ENCODE peak calls at places on chromosome 6, in eight cellular contexts. One of them, this sample, is unnamed.

GRCh38 chr6:26195924-26196845 is 109.0 kb downstream of the HFE start:
- DNase-seq in psoas muscle: no peak
- DNase-seq in bronchial epithelial cell: no peak
- DNase-seq in fibroblast of lung: peak
- DNase-seq in left lung: no peak
- DNase-seq in IMR-90: peak
- DNase-seq in lower leg skin: no peak
- DNase-seq in brain microvascular endothelial cell: no peak
- DNase-seq in this sample: peak

GRCh38 chr6:108848116-108848868 is at the start of gene ARMC2:
- DNase-seq in brain microvascular endothelial cell: peak
- DNase-seq in lower leg skin: peak
- DNase-seq in bronchial epithelial cell: peak
- DNase-seq in IMR-90: peak
- DNase-seq in fibroblast of lung: peak
- DNase-seq in psoas muscle: peak
- DNase-seq in left lung: peak
- DNase-seq in this sample: peak

GRCh38 chr6:65123516-65123915 is 583.5 kb downstream of the EYS start:
- DNase-seq in bronchial epithelial cell: no peak
- DNase-seq in left lung: no peak
- DNase-seq in lower leg skin: no peak
- DNase-seq in brain microvascular endothelial cell: no peak
- DNase-seq in psoas muscle: no peak
- DNase-seq in fibroblast of lung: peak
- DNase-seq in IMR-90: peak
- DNase-seq in this sample: peak

GRCh38 chr6:27847706-27848105 is 64.5 kb downstream of the OR2B2 start:
- DNase-seq in lower leg skin: no peak
- DNase-seq in left lung: no peak
- DNase-seq in brain microvascular endothelial cell: no peak
- DNase-seq in fibroblast of lung: no peak
- DNase-seq in bronchial epithelial cell: peak
- DNase-seq in IMR-90: peak
- DNase-seq in psoas muscle: no peak
- DNase-seq in this sample: no peak

GRCh38 chr6:138692978-138693909 is 80.3 kb upstream of the CCDC28A start:
- DNase-seq in IMR-90: peak
- DNase-seq in lower leg skin: peak
- DNase-seq in bronchial epithelial cell: peak
- DNase-seq in fibroblast of lung: peak
- DNase-seq in psoas muscle: peak
- DNase-seq in left lung: peak
- DNase-seq in brain microvascular endothelial cell: peak
- DNase-seq in this sample: peak

GRCh38 chr6:13676551-13677156 is 35.0 kb downstream of the RANBP9 start:
- DNase-seq in lower leg skin: no peak
- DNase-seq in left lung: no peak
- DNase-seq in bronchial epithelial cell: no peak
- DNase-seq in brain microvascular endothelial cell: no peak
- DNase-seq in psoas muscle: no peak
- DNase-seq in IMR-90: no peak
- DNase-seq in fibroblast of lung: no peak
- DNase-seq in this sample: no peak

GRCh38 chr6:54060286-54060685 is 51.0 kb upstream of the MLIP start:
- DNase-seq in psoas muscle: no peak
- DNase-seq in left lung: no peak
- DNase-seq in bronchial epithelial cell: peak
- DNase-seq in brain microvascular endothelial cell: peak
- DNase-seq in fibroblast of lung: peak
- DNase-seq in lower leg skin: no peak
- DNase-seq in IMR-90: peak
- DNase-seq in this sample: peak

GRCh38 chr6:29792123-29793035 is 35.2 kb upstream of the HLA-G start:
- DNase-seq in bronchial epithelial cell: no peak
- DNase-seq in lower leg skin: peak
- DNase-seq in fibroblast of lung: no peak
- DNase-seq in psoas muscle: peak
- DNase-seq in brain microvascular endothelial cell: no peak
- DNase-seq in IMR-90: no peak
- DNase-seq in left lung: peak
- DNase-seq in this sample: peak

GRCh38 chr6:55212147-55212546 is 37.8 kb downstream of the HCRTR2 start:
- DNase-seq in brain microvascular endothelial cell: no peak
- DNase-seq in lower leg skin: no peak
- DNase-seq in bronchial epithelial cell: peak
- DNase-seq in IMR-90: peak
- DNase-seq in psoas muscle: no peak
- DNase-seq in left lung: no peak
- DNase-seq in fibroblast of lung: peak
- DNase-seq in this sample: peak

GRCh38 chr6:113451030-113451429 is 406.1 kb upstream of the MARCKS start:
- DNase-seq in brain microvascular endothelial cell: no peak
- DNase-seq in left lung: peak
- DNase-seq in IMR-90: no peak
- DNase-seq in psoas muscle: no peak
- DNase-seq in lower leg skin: no peak
- DNase-seq in fibroblast of lung: no peak
- DNase-seq in bronchial epithelial cell: no peak
- DNase-seq in this sample: no peak

GRCh38 chr6:75393806-75394205 is 99.8 kb downstream of the FILIP1 start:
- DNase-seq in psoas muscle: no peak
- DNase-seq in brain microvascular endothelial cell: no peak
- DNase-seq in bronchial epithelial cell: no peak
- DNase-seq in lower leg skin: no peak
- DNase-seq in fibroblast of lung: no peak
- DNase-seq in IMR-90: no peak
- DNase-seq in left lung: no peak
- DNase-seq in this sample: no peak

GRCh38 chr6:44789061-44789460 is 401.6 kb downstream of the CDC5L start:
- DNase-seq in brain microvascular endothelial cell: no peak
- DNase-seq in psoas muscle: no peak
- DNase-seq in lower leg skin: no peak
- DNase-seq in bronchial epithelial cell: no peak
- DNase-seq in fibroblast of lung: no peak
- DNase-seq in IMR-90: no peak
- DNase-seq in left lung: no peak
- DNase-seq in this sample: no peak

GRCh38 chr6:26199057-26199772 is 112.0 kb downstream of the HFE start:
- DNase-seq in IMR-90: peak
- DNase-seq in bronchial epithelial cell: peak
- DNase-seq in fibroblast of lung: peak
- DNase-seq in psoas muscle: peak
- DNase-seq in lower leg skin: peak
- DNase-seq in left lung: peak
- DNase-seq in brain microvascular endothelial cell: peak
- DNase-seq in this sample: peak

GRCh38 chr6:5532941-5533340 is 271.6 kb downstream of the FARS2 start:
- DNase-seq in fibroblast of lung: no peak
- DNase-seq in IMR-90: no peak
- DNase-seq in psoas muscle: no peak
- DNase-seq in lower leg skin: no peak
- DNase-seq in bronchial epithelial cell: no peak
- DNase-seq in brain microvascular endothelial cell: no peak
- DNase-seq in left lung: no peak
- DNase-seq in this sample: no peak

GRCh38 chr6:4637691-4638433 is 138.3 kb upstream of the CDYL start:
- DNase-seq in IMR-90: peak
- DNase-seq in bronchial epithelial cell: peak
- DNase-seq in lower leg skin: no peak
- DNase-seq in left lung: no peak
- DNase-seq in fibroblast of lung: peak
- DNase-seq in brain microvascular endothelial cell: peak
- DNase-seq in psoas muscle: no peak
- DNase-seq in this sample: peak

GRCh38 chr6:130229645-130230044 is 6.9 kb upstream of the SAMD3 start:
- DNase-seq in fibroblast of lung: no peak
- DNase-seq in IMR-90: no peak
- DNase-seq in left lung: no peak
- DNase-seq in lower leg skin: no peak
- DNase-seq in bronchial epithelial cell: no peak
- DNase-seq in brain microvascular endothelial cell: no peak
- DNase-seq in psoas muscle: no peak
- DNase-seq in this sample: no peak

DNA sequence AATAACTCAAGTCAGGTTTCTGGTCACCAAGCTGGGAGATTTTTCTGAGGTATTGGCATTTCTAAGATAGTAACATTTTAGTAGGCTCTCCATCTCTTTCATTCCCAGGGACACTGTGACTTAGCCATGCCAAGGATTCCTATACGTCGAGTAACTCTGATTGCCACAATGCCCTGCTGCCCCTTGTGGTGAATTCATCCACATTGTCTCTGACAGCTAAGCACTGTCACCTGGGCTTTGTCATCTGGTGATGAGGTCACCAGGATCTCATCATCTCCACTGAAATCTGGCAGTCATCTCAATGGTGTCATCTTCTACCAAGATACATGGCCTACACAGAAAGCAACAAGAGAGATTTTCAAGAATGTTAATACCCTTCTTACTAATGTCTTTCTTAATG is 246.6 kb downstream of the CD109 start:
- DNase-seq in psoas muscle: no peak
- DNase-seq in fibroblast of lung: peak
- DNase-seq in brain microvascular endothelial cell: peak
- DNase-seq in bronchial epithelial cell: peak
- DNase-seq in lower leg skin: no peak
- DNase-seq in left lung: no peak
- DNase-seq in IMR-90: peak
- DNase-seq in this sample: peak
- TF ChIP-seq CTCF in psoas muscle: no peak
- TF ChIP-seq CTCF in fibroblast of lung: no peak
- TF ChIP-seq CTCF in brain microvascular endothelial cell: peak
- TF ChIP-seq CTCF in bronchial epithelial cell: peak
- TF ChIP-seq CTCF in lower leg skin: no peak
- TF ChIP-seq CTCF in left lung: no peak
- TF ChIP-seq CTCF in IMR-90: peak
- TF ChIP-seq CTCF in this sample: peak

GRCh38 chr6:118548136-118548535 is at the start of gene PLN:
- DNase-seq in fibroblast of lung: no peak
- DNase-seq in psoas muscle: no peak
- DNase-seq in IMR-90: no peak
- DNase-seq in lower leg skin: no peak
- DNase-seq in left lung: no peak
- DNase-seq in bronchial epithelial cell: no peak
- DNase-seq in brain microvascular endothelial cell: no peak
- DNase-seq in this sample: no peak
- H3K4me3 ChIP-seq in fibroblast of lung: no peak
- H3K4me3 ChIP-seq in psoas muscle: peak
- H3K4me3 ChIP-seq in IMR-90: no peak
- H3K4me3 ChIP-seq in lower leg skin: no peak
- H3K4me3 ChIP-seq in left lung: no peak
- H3K4me3 ChIP-seq in bronchial epithelial cell: no peak
- H3K4me3 ChIP-seq in brain microvascular endothelial cell: no peak
- H3K4me3 ChIP-seq in this sample: no peak

DNA sequence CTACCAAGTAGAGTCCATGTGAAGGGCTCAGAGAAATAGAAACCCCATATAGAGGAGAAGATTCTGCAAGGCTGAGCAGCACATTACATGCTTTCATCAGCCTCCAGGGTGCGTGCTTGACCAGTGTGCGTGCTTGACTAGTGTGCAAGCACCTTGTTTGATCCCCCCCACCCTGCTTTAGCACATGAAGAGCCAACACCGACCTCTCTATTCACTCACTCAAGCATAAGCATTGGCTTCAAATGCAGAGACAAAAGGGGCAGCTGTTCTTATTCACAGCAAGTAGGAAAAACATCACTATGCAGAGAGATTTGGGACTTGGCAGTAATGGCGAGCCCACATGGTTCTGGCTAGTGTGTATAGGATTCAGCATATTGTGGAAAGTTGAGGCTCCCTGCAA is 278.7 kb upstream of the RNF217 start:
- DNase-seq in brain microvascular endothelial cell: no peak
- DNase-seq in lower leg skin: no peak
- DNase-seq in IMR-90: no peak
- DNase-seq in bronchial epithelial cell: no peak
- DNase-seq in psoas muscle: no peak
- DNase-seq in left lung: no peak
- DNase-seq in fibroblast of lung: no peak
- DNase-seq in this sample: no peak
- TF ChIP-seq CTCF in brain microvascular endothelial cell: no peak
- TF ChIP-seq CTCF in lower leg skin: no peak
- TF ChIP-seq CTCF in IMR-90: no peak
- TF ChIP-seq CTCF in bronchial epithelial cell: no peak
- TF ChIP-seq CTCF in psoas muscle: no peak
- TF ChIP-seq CTCF in left lung: no peak
- TF ChIP-seq CTCF in fibroblast of lung: no peak
- TF ChIP-seq CTCF in this sample: no peak

GRCh38 chr6:85866373-85866740 is 223.7 kb upstream of the SYNCRIP start:
- DNase-seq in brain microvascular endothelial cell: no peak
- DNase-seq in bronchial epithelial cell: peak
- DNase-seq in psoas muscle: no peak
- DNase-seq in lower leg skin: no peak
- DNase-seq in fibroblast of lung: peak
- DNase-seq in IMR-90: peak
- DNase-seq in left lung: no peak
- DNase-seq in this sample: peak
- H3K4me3 ChIP-seq in brain microvascular endothelial cell: peak
- H3K4me3 ChIP-seq in bronchial epithelial cell: no peak
- H3K4me3 ChIP-seq in psoas muscle: peak
- H3K4me3 ChIP-seq in lower leg skin: no peak
- H3K4me3 ChIP-seq in fibroblast of lung: peak
- H3K4me3 ChIP-seq in IMR-90: peak
- H3K4me3 ChIP-seq in left lung: peak
- H3K4me3 ChIP-seq in this sample: peak

GRCh38 chr6:89602713-89603112 is 35.8 kb downstream of the LYRM2 start:
- DNase-seq in IMR-90: no peak
- DNase-seq in psoas muscle: no peak
- DNase-seq in bronchial epithelial cell: no peak
- DNase-seq in fibroblast of lung: no peak
- DNase-seq in left lung: no peak
- DNase-seq in brain microvascular endothelial cell: no peak
- DNase-seq in lower leg skin: no peak
- DNase-seq in this sample: no peak

GRCh38 chr6:89602136-89602535 is 36.4 kb downstream of the LYRM2 start:
- DNase-seq in psoas muscle: no peak
- DNase-seq in lower leg skin: no peak
- DNase-seq in fibroblast of lung: no peak
- DNase-seq in brain microvascular endothelial cell: no peak
- DNase-seq in bronchial epithelial cell: no peak
- DNase-seq in left lung: no peak
- DNase-seq in IMR-90: no peak
- DNase-seq in this sample: no peak

GRCh38 chr6:89599727-89600126 is 38.8 kb downstream of the LYRM2 start:
- DNase-seq in IMR-90: no peak
- DNase-seq in psoas muscle: no peak
- DNase-seq in lower leg skin: no peak
- DNase-seq in left lung: no peak
- DNase-seq in fibroblast of lung: no peak
- DNase-seq in bronchial epithelial cell: no peak
- DNase-seq in brain microvascular endothelial cell: no peak
- DNase-seq in this sample: no peak

GRCh38 chr6:89605861-89606260 is 32.7 kb downstream of the LYRM2 start:
- DNase-seq in brain microvascular endothelial cell: no peak
- DNase-seq in fibroblast of lung: no peak
- DNase-seq in left lung: no peak
- DNase-seq in psoas muscle: no peak
- DNase-seq in lower leg skin: no peak
- DNase-seq in IMR-90: no peak
- DNase-seq in bronchial epithelial cell: no peak
- DNase-seq in this sample: no peak

GRCh38 chr6:89604662-89605061 is 33.9 kb downstream of the LYRM2 start:
- DNase-seq in brain microvascular endothelial cell: no peak
- DNase-seq in bronchial epithelial cell: no peak
- DNase-seq in fibroblast of lung: no peak
- DNase-seq in IMR-90: no peak
- DNase-seq in lower leg skin: no peak
- DNase-seq in psoas muscle: no peak
- DNase-seq in left lung: no peak
- DNase-seq in this sample: no peak
- TF ChIP-seq CTCF in brain microvascular endothelial cell: no peak
- TF ChIP-seq CTCF in bronchial epithelial cell: no peak
- TF ChIP-seq CTCF in fibroblast of lung: no peak
- TF ChIP-seq CTCF in IMR-90: no peak
- TF ChIP-seq CTCF in lower leg skin: no peak
- TF ChIP-seq CTCF in psoas muscle: no peak
- TF ChIP-seq CTCF in left lung: no peak
- TF ChIP-seq CTCF in this sample: no peak

This sample was measured in choroid plexus epithelial cell.